ENCODE peak calls at places on chromosome 18, in four cellular contexts. V, S, H and Y are unnamed samples.

GRCh38 chr18:48543228-48543627 is 4.4 kb downstream of the CTIF start:
- DNase-seq in V (no peak), S (peak; percentile 65), H (no peak), Y (no peak)

GRCh38 chr18:58863539-58864145 is 1.0 kb upstream of the ZNF532 start:
- DNase-seq in V (no peak), S (no peak), H (peak; percentile 55), Y (peak; percentile 82)

GRCh38 chr18:7908686-7909299 is 341.7 kb downstream of the PTPRM start:
- DNase-seq in V (no peak), S (no peak), H (no peak), Y (no peak)

GRCh38 chr18:69995774-69996173 is 48.1 kb upstream of the CD226 start:
- DNase-seq in V (no peak), S (no peak), H (no peak), Y (no peak)

GRCh38 chr18:8998481-8999217 is 103.8 kb upstream of the NDUFV2 start:
- DNase-seq in V (no peak), S (no peak), H (no peak), Y (no peak)

GRCh38 chr18:79318142-79318673 is 77.5 kb upstream of the NFATC1 start:
- DNase-seq in V (no peak), S (no peak), H (no peak), Y (no peak)

GRCh38 chr18:8937112-8937641 is 165.3 kb upstream of the NDUFV2 start:
- DNase-seq in V (no peak), S (no peak), H (no peak), Y (no peak)

GRCh38 chr18:28175047-28175929 is 1.6 kb downstream of the CDH2 start:
- DNase-seq in V (no peak), S (peak; percentile 74), H (peak; percentile 36), Y (no peak)

GRCh38 chr18:48797841-48798255 is 152.9 kb downstream of the SMAD7 start:
- DNase-seq in V (no peak), S (no peak), H (no peak), Y (peak; percentile 35)

GRCh38 chr18:44602380-44602779 is 78.3 kb upstream of the SETBP1 start:
- DNase-seq in V (no peak), S (no peak), H (no peak), Y (no peak)
- H3K27ac ChIP-seq in V (no peak overlapping the region), S (no peak overlapping the region), H (no peak overlapping the region), Y (no peak overlapping the region)

GRCh38 chr18:72623444-72623843 is 79.3 kb upstream of the CBLN2 start:
- DNase-seq in V (no peak), S (no peak), H (no peak), Y (no peak)
- H3K4me3 ChIP-seq in V (no peak overlapping the region), S (no peak overlapping the region), H (no peak overlapping the region), Y (no peak overlapping the region)

DNA sequence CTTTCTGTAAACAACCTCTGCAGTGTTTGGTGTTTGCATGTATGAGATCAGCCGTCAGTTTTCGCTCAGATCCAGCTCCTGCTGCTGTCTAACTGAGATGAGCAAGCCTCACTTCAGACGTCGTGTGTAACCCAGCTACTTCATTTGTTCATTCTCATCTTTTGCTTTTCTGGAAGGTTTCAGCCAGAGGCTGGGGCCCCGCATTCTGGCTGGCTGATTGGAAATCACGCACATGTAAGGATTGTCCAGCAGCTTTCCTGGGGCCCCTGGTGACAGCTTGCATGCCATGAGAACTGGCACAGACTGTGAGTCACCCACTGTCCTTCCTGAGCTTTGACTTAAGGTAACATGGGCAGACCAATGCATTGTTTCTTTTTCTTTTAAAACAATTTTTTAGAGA is 49.0 kb downstream of the LDLRAD4 start:
- DNase-seq in V (no peak), S (no peak), H (no peak), Y (peak; percentile 39)
- H3K27ac ChIP-seq in V (no peak overlapping the region), S (no peak overlapping the region), H (peak overlapping the region; percentile 47), Y (no peak overlapping the region)

GRCh38 chr18:35306588-35307250 is 16.7 kb upstream of the ZSCAN30 start:
- DNase-seq in V (no peak), S (no peak), H (no peak), Y (no peak)
- H3K4me3 ChIP-seq in V (no peak overlapping the region), S (no peak overlapping the region), H (no peak overlapping the region), Y (no peak overlapping the region)

GRCh38 chr18:13260114-13260926 is 41.8 kb downstream of the LDLRAD4 start:
- DNase-seq in V (no peak), S (no peak), H (no peak), Y (peak; percentile 32)
- H3K27ac ChIP-seq in V (peak overlapping the region; percentile 46), S (no peak overlapping the region), H (no peak overlapping the region), Y (peak overlapping the region; percentile 44)

GRCh38 chr18:23106575-23106974 is 28.7 kb upstream of the CABLES1 start:
- DNase-seq in V (no peak), S (peak; percentile 78), H (no peak), Y (no peak)
- H3K4me3 ChIP-seq in V (no peak overlapping the region), S (no peak overlapping the region), H (no peak overlapping the region), Y (no peak overlapping the region)

GRCh38 chr18:74378179-74378682 is 62.6 kb downstream of the C18orf63 start:
- DNase-seq in V (no peak), S (no peak), H (no peak), Y (no peak)
- H3K27ac ChIP-seq in V (no peak overlapping the region), S (no peak overlapping the region), H (no peak overlapping the region), Y (no peak overlapping the region)